ENCODE peak calls at places on chromosome 19, in ten cellular contexts. S, V, U, P, J, R, X, E, D and B are unnamed samples. For H3K27me3, the result is how much of the 10 kb centered on the place peaks cover.

GRCh38 chr19:42271045-42271419 is 2.0 kb downstream of the CIC start:
- DNase-seq in S (no peak), V (no peak), U (no peak), P (no peak), J (no peak), R (no peak), X (no peak), E (no peak), D (no peak), B (no peak)

GRCh38 chr19:34851277-34851804 is 75.4 kb upstream of the ZNF30 start:
- DNase-seq in S (no peak), V (no peak), U (peak), P (no peak), J (no peak), R (peak), X (no peak), E (no peak), D (no peak), B (no peak)

GRCh38 chr19:6225232-6225635 is 54.5 kb downstream of the MLLT1 start:
- DNase-seq in S (no peak), V (no peak), U (no peak), P (peak), J (no peak), R (no peak), X (no peak), E (no peak), D (no peak), B (no peak)

GRCh38 chr19:7705387-7706187 is 3.7 kb upstream of the FCER2 start:
- DNase-seq in S (no peak), V (no peak), U (no peak), P (peak), J (peak), R (no peak), X (no peak), E (peak), D (no peak), B (peak)

GRCh38 chr19:4184718-4185352 is 2.3 kb downstream of the ANKRD24 start:
- DNase-seq in S (no peak), V (no peak), U (no peak), P (no peak), J (no peak), R (no peak), X (no peak), E (no peak), D (no peak), B (no peak)

GRCh38 chr19:8204961-8205360 is 4.2 kb upstream of the CERS4 start:
- DNase-seq in S (no peak), V (no peak), U (no peak), P (no peak), J (no peak), R (peak), X (no peak), E (no peak), D (no peak), B (no peak)

GRCh38 chr19:45947926-45948325 is 25.7 kb downstream of the NOVA2 start:
- DNase-seq in S (no peak), V (no peak), U (peak), P (no peak), J (no peak), R (peak), X (peak), E (no peak), D (no peak), B (no peak)

GRCh38 chr19:38434549-38435051 is 1.1 kb downstream of the RYR1 start:
- DNase-seq in S (no peak), V (no peak), U (no peak), P (peak), J (no peak), R (no peak), X (no peak), E (no peak), D (no peak), B (no peak)

GRCh38 chr19:37905936-37906867 is at the start of gene WDR87:
- DNase-seq in S (no peak), V (peak), U (peak), P (peak), J (no peak), R (peak), X (peak), E (no peak), D (peak), B (peak)

GRCh38 chr19:18057557-18057956 is 29.2 kb downstream of the IL12RB1 start:
- DNase-seq in S (no peak), V (no peak), U (no peak), P (peak), J (peak), R (no peak), X (no peak), E (no peak), D (peak), B (no peak)

GRCh38 chr19:35609881-35610353 is 2.6 kb upstream of the HAUS5 start:
- DNase-seq in S (no peak), V (no peak), U (no peak), P (no peak), J (no peak), R (no peak), X (no peak), E (no peak), D (no peak), B (no peak)

GRCh38 chr19:19278315-19278714 is 5.2 kb upstream of the TM6SF2 start:
- DNase-seq in S (no peak), V (no peak), U (no peak), P (no peak), J (no peak), R (no peak), X (no peak), E (no peak), D (no peak), B (no peak)

GRCh38 chr19:45049073-45049736 is 10.4 kb downstream of the CLASRP start:
- DNase-seq in S (no peak), V (no peak), U (peak), P (no peak), J (no peak), R (no peak), X (no peak), E (no peak), D (no peak), B (peak)

GRCh38 chr19:4057913-4058695 is 8.6 kb downstream of the ZBTB7A start:
- DNase-seq in S (peak), V (no peak), U (peak), P (peak), J (peak), R (peak), X (peak), E (peak), D (peak), B (peak)

GRCh38 chr19:7981661-7982060 is 23.8 kb downstream of the ELAVL1 start:
- DNase-seq in S (no peak), V (no peak), U (no peak), P (no peak), J (no peak), R (no peak), X (no peak), E (no peak), D (no peak), B (no peak)

GRCh38 chr19:8610041-8610927 is at the start of gene ADAMTS10:
- DNase-seq in S (peak), V (no peak), U (no peak), P (peak), J (peak), R (no peak), X (peak), E (peak), D (peak), B (no peak)

GRCh38 chr19:46393456-46394397 is 19.6 kb downstream of the CCDC8 start:
- DNase-seq in S (no peak), V (no peak), U (no peak), P (no peak), J (peak), R (no peak), X (no peak), E (no peak), D (no peak), B (peak)

GRCh38 chr19:29539131-29539530 is 13.3 kb downstream of the VSTM2B start:
- DNase-seq in S (no peak), V (no peak), U (no peak), P (no peak), J (no peak), R (no peak), X (no peak), E (no peak), D (no peak), B (no peak)

GRCh38 chr19:36031308-36031707 is 1.4 kb downstream of the CLIP3 start:
- DNase-seq in S (no peak), V (no peak), U (no peak), P (no peak), J (no peak), R (no peak), X (no peak), E (no peak), D (no peak), B (no peak)

GRCh38 chr19:51709575-51709974 is 14.2 kb downstream of the HAS1 start:
- DNase-seq in S (no peak), V (no peak), U (no peak), P (no peak), J (no peak), R (no peak), X (no peak), E (no peak), D (no peak), B (peak)

GRCh38 chr19:57319869-57320179 is 448 bp upstream of the ZNF543 start:
- DNase-seq in S (no peak), V (no peak), U (no peak), P (no peak), J (no peak), R (no peak), X (no peak), E (no peak), D (no peak), B (no peak)

GRCh38 chr19:36215276-36216171 is 618 bp downstream of the ZNF146 start:
- DNase-seq in S (peak), V (no peak), U (peak), P (no peak), J (no peak), R (peak), X (peak), E (no peak), D (peak), B (peak)

GRCh38 chr19:8004723-8005513 is 523 bp downstream of the ELAVL1 start:
- DNase-seq in S (no peak), V (no peak), U (no peak), P (no peak), J (no peak), R (peak), X (peak), E (peak), D (peak), B (no peak)

GRCh38 chr19:44552324-44552723 is 22.8 kb upstream of the CEACAM20 start:
- DNase-seq in S (peak), V (peak), U (peak), P (no peak), J (no peak), R (peak), X (no peak), E (peak), D (peak), B (peak)

GRCh38 chr19:7904074-7905020 is 670 bp downstream of the MAP2K7 start:
- DNase-seq in S (no peak), V (no peak), U (no peak), P (no peak), J (peak), R (no peak), X (no peak), E (peak), D (no peak), B (no peak)

GRCh38 chr19:34578173-34578572 is 96.6 kb downstream of the WTIP start:
- DNase-seq in S (no peak), V (no peak), U (no peak), P (no peak), J (no peak), R (no peak), X (no peak), E (no peak), D (no peak), B (no peak)

GRCh38 chr19:43476606-43477005 is 11.2 kb upstream of the LYPD3 start:
- DNase-seq in S (no peak), V (no peak), U (peak), P (no peak), J (no peak), R (peak), X (peak), E (no peak), D (peak), B (no peak)

GRCh38 chr19:45752639-45753038 is 16.4 kb downstream of the SIX5 start:
- DNase-seq in S (no peak), V (no peak), U (peak), P (no peak), J (no peak), R (no peak), X (no peak), E (no peak), D (no peak), B (no peak)

GRCh38 chr19:596263-596655 is 6.6 kb downstream of the HCN2 start:
- DNase-seq in S (no peak), V (no peak), U (no peak), P (no peak), J (no peak), R (no peak), X (no peak), E (no peak), D (no peak), B (no peak)

GRCh38 chr19:28744943-28745342 is 468.0 kb downstream of the UQCRFS1 start:
- DNase-seq in S (no peak), V (no peak), U (no peak), P (no peak), J (no peak), R (no peak), X (no peak), E (no peak), D (no peak), B (no peak)

GRCh38 chr19:29812881-29813275 is 1.1 kb downstream of the CCNE1 start:
- DNase-seq in S (no peak), V (no peak), U (no peak), P (no peak), J (no peak), R (no peak), X (no peak), E (no peak), D (no peak), B (no peak)

GRCh38 chr19:30078381-30078910 is 136.4 kb downstream of the URI1 start:
- DNase-seq in S (no peak), V (no peak), U (no peak), P (no peak), J (peak), R (no peak), X (no peak), E (no peak), D (no peak), B (no peak)

GRCh38 chr19:412356-413355 is 3.7 kb upstream of the C2CD4C start:
- DNase-seq in S (no peak), V (peak), U (no peak), P (no peak), J (no peak), R (no peak), X (no peak), E (no peak), D (no peak), B (no peak)

GRCh38 chr19:46862504-46862835 is 1.7 kb downstream of the ARHGAP35 start:
- DNase-seq in S (no peak), V (no peak), U (no peak), P (no peak), J (peak), R (no peak), X (no peak), E (no peak), D (no peak), B (peak)

GRCh38 chr19:50311723-50312635 is 17.2 kb downstream of the KCNC3 start:
- DNase-seq in S (no peak), V (no peak), U (no peak), P (no peak), J (no peak), R (peak), X (no peak), E (no peak), D (peak), B (no peak)

GRCh38 chr19:8451377-8451776 is 6.6 kb downstream of the HNRNPM start:
- DNase-seq in S (no peak), V (no peak), U (no peak), P (no peak), J (no peak), R (no peak), X (no peak), E (no peak), D (no peak), B (no peak)

GRCh38 chr19:1756264-1756663 is 3.0 kb downstream of the ONECUT3 start:
- DNase-seq in S (no peak), V (no peak), U (no peak), P (no peak), J (no peak), R (peak), X (no peak), E (no peak), D (no peak), B (no peak)
- H3K27me3 ChIP-seq in S (half or more), V (half or more), U (half or more), P (half or more), J (half or more), R (under half), X (half or more), E (half or more), D (half or more), B (half or more)

DNA sequence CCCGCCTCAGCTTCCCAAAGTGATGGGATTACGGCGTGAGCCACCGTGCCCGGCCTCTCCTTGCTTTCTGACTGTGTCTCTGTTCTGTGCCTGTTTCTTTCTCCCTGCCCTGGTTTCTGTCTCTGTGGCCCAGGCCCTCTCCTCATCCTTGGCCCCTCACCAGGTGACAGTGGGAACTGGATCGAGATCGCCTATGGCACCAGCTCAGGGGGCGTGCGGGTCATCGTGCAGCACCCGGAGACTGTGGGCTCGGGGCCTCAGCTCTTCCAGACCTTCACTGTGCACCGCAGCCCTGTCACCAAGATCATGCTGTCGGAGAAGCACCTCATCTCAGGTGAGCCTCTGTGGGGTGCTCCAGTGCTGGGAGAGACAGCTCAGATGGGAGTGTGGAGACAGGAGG is 9.9 kb downstream of the SHKBP1 start:
- DNase-seq in S (no peak), V (no peak), U (no peak), P (no peak), J (no peak), R (no peak), X (no peak), E (no peak), D (no peak), B (no peak)
- H3K27me3 ChIP-seq in S (under half), V (under half), U (under half), P (under half), J (under half), R (under half), X (under half), E (under half), D (under half), B (under half)

DNA sequence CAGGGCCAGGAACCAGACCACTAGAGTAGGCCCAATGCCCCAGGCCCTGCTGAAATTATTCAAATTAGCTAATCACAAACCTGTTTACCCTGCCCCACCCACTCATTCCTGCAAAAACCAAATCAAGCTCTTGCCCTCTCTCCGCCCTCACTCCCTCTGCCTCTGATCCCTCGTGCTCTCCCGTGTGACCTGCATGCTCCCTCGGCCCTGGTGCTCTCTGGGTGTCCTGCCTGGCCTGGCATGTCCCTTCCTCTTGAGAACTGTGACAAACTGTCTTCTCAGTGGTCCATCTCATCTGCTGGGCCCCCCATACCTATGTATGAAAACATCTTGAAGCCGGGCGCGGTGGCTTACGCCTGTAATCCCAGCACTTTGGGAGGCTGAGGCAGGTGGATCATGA is 12.2 kb upstream of the TTYH1 start:
- DNase-seq in S (no peak), V (no peak), U (no peak), P (no peak), J (no peak), R (no peak), X (no peak), E (no peak), D (no peak), B (no peak)
- H3K27me3 ChIP-seq in S (under half), V (under half), U (under half), P (under half), J (under half), R (under half), X (under half), E (under half), D (under half), B (under half)

GRCh38 chr19:15859187-15859586 is 38.7 kb downstream of the CYP4F2 start:
- DNase-seq in S (no peak), V (no peak), U (no peak), P (no peak), J (no peak), R (no peak), X (no peak), E (no peak), D (no peak), B (no peak)
- H3K27me3 ChIP-seq in S (under half), V (under half), U (under half), P (under half), J (under half), R (under half), X (under half), E (under half), D (under half), B (under half)

GRCh38 chr19:15199219-15199651 is 1.6 kb downstream of the NOTCH3 start:
- DNase-seq in S (no peak), V (no peak), U (no peak), P (no peak), J (no peak), R (no peak), X (no peak), E (no peak), D (no peak), B (no peak)
- H3K27me3 ChIP-seq in S (under half), V (under half), U (under half), P (under half), J (under half), R (under half), X (under half), E (under half), D (under half), B (under half)

DNA sequence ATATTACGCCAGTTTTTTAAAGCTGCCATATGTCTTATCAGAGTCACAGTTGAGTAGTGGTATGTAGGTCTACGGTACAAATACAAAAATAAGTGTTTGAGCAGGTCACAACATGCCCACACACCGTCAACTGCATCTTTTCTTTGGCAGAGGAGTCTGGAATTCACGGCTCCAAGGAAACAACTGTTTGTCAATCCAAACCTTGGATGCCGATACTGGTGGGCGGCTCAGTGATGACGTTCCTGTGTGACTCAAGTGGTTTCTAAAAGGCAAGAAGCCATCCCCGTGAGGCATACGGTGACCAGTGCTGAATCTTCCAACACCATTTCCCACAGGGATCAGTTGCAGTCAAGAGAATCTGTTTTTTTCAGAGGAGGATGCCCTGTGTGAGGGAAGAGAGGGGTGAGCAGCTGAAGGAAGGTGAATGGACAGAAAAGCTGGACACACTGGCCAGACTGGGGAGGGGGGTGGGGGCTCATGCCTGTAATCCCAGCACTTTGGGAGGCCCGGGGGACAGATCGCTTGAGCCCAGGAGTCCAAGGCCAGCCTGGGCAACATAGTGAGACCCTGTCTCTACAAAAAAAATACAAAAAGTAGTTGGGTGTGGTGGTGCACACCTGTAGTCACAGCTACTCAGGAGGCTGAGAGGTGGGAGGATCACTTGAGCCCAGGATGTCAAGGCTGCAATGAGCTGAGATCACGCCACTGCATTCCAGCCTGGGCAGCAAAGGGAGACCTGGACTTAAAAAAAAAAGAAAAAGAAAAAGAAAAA is 22.8 kb upstream of the CEBPG start:
- DNase-seq in S (peak), V (no peak), U (peak), P (no peak), J (peak), R (peak), X (peak), E (no peak), D (peak), B (peak)
- H3K27me3 ChIP-seq in S (under half), V (under half), U (under half), P (under half), J (under half), R (under half), X (under half), E (under half), D (under half), B (under half)

GRCh38 chr19:11479090-11479469 is 1.8 kb downstream of the ELAVL3 start:
- DNase-seq in S (no peak), V (no peak), U (no peak), P (no peak), J (no peak), R (no peak), X (no peak), E (no peak), D (no peak), B (no peak)
- H3K27me3 ChIP-seq in S (under half), V (under half), U (under half), P (under half), J (under half), R (under half), X (under half), E (under half), D (half or more), B (under half)